ENCODE peak calls at places on chromosomes 7 and 10, in ten cellular contexts. W, N, K, H, J, T, E, O, Z and C are unnamed samples.

GRCh38 chr10:35208536-35208935 is 81.9 kb downstream of the CREM start:
- DNase-seq in W (peak; percentile 6), N (no peak), K (no peak), H (peak; percentile 50), J (no peak), T (no peak), E (no peak), O (no peak), Z (no peak), C (no peak)

GRCh38 chr7:119196183-119196582 is 971.7 kb downstream of the ANKRD7 start:
- DNase-seq in W (no peak), N (no peak), K (no peak), H (no peak), J (no peak), T (no peak), E (no peak), O (no peak), Z (no peak), C (no peak)

GRCh38 chr10:48526846-48527505 is 77.9 kb downstream of the ARHGAP22 start:
- DNase-seq in W (no peak), N (no peak), K (no peak), H (no peak), J (no peak), T (no peak), E (no peak), O (no peak), Z (no peak), C (no peak)

GRCh38 chr7:117010375-117011133 is 57.3 kb downstream of the ST7 start:
- DNase-seq in W (no peak), N (no peak), K (no peak), H (peak; percentile 59), J (no peak), T (no peak), E (no peak), O (no peak), Z (peak; percentile 35), C (no peak)

GRCh38 chr10:77163670-77164348 is 473.8 kb downstream of the KCNMA1 start:
- DNase-seq in W (peak; percentile 95), N (no peak), K (peak; percentile 93), H (no peak), J (peak; percentile 72), T (peak; percentile 89), E (peak; percentile 15), O (peak; percentile 90), Z (no peak), C (peak; percentile 88)

GRCh38 chr10:484441-484924 is 205.0 kb downstream of the DIP2C start:
- DNase-seq in W (peak; percentile 27), N (peak; percentile 66), K (no peak), H (no peak), J (peak; percentile 63), T (peak; percentile 9), E (no peak), O (peak; percentile 47), Z (peak; percentile 21), C (peak; percentile 26)

GRCh38 chr7:101235050-101235449 is 2.6 kb downstream of the CLDN15 start:
- DNase-seq in W (no peak), N (no peak), K (no peak), H (no peak), J (peak; percentile 27), T (no peak), E (peak; percentile 65), O (peak; percentile 53), Z (no peak), C (peak; percentile 27)

GRCh38 chr10:69426376-69426727 is 9.6 kb upstream of the TACR2 start:
- DNase-seq in W (no peak), N (no peak), K (no peak), H (no peak), J (no peak), T (no peak), E (no peak), O (no peak), Z (no peak), C (no peak)

GRCh38 chr7:120413164-120413563 is 140.2 kb downstream of the KCND2 start:
- DNase-seq in W (no peak), N (no peak), K (no peak), H (no peak), J (no peak), T (no peak), E (no peak), O (no peak), Z (no peak), C (no peak)

GRCh38 chr10:74738985-74739567 is 87.3 kb upstream of the KAT6B start:
- DNase-seq in W (peak; percentile 42), N (peak; percentile 66), K (no peak), H (peak; percentile 68), J (no peak), T (no peak), E (no peak), O (peak; percentile 62), Z (peak; percentile 26), C (peak; percentile 57)

GRCh38 chr10:101843032-101843991 is at the start of gene KCNIP2:
- DNase-seq in W (no peak), N (peak; percentile 78), K (no peak), H (peak; percentile 86), J (no peak), T (no peak), E (peak; percentile 86), O (peak; percentile 35), Z (peak; percentile 61), C (no peak)

GRCh38 chr10:14481752-14482151 is 151.0 kb upstream of the FRMD4A start:
- DNase-seq in W (no peak), N (no peak), K (no peak), H (no peak), J (no peak), T (no peak), E (no peak), O (no peak), Z (no peak), C (no peak)

GRCh38 chr7:47576031-47576908 is 5.6 kb downstream of the TNS3 start:
- DNase-seq in W (peak; percentile 55), N (no peak), K (peak; percentile 65), H (no peak), J (no peak), T (no peak), E (no peak), O (no peak), Z (no peak), C (no peak)

GRCh38 chr7:27252935-27253333 is 10.3 kb downstream of the EVX1 start:
- DNase-seq in W (no peak), N (no peak), K (no peak), H (peak; percentile 30), J (no peak), T (no peak), E (no peak), O (no peak), Z (no peak), C (no peak)

GRCh38 chr10:29951441-29951931 is 107.9 kb downstream of the JCAD start:
- DNase-seq in W (peak; percentile 90), N (no peak), K (peak; percentile 63), H (no peak), J (no peak), T (no peak), E (no peak), O (peak; percentile 81), Z (no peak), C (peak; percentile 92)

GRCh38 chr7:100826546-100827329 is 585 bp downstream of the EPHB4 start:
- DNase-seq in W (no peak), N (no peak), K (no peak), H (peak; percentile 24), J (peak; percentile 27), T (no peak), E (no peak), O (peak; percentile 24), Z (no peak), C (peak; percentile 24)

GRCh38 chr7:56046728-56047445 is 4.4 kb downstream of the PSPH start:
- DNase-seq in W (peak; percentile 95), N (no peak), K (peak; percentile 81), H (no peak), J (peak; percentile 40), T (peak; percentile 66), E (no peak), O (peak; percentile 95), Z (no peak), C (peak; percentile 98)

GRCh38 chr10:22612316-22612715 is 102.1 kb downstream of the PIP4K2A start:
- DNase-seq in W (no peak), N (peak; percentile 61), K (no peak), H (no peak), J (no peak), T (no peak), E (no peak), O (no peak), Z (no peak), C (no peak)

GRCh38 chr10:68106656-68107055 is 2.6 kb upstream of the MYPN start:
- DNase-seq in W (peak; percentile 45), N (no peak), K (peak; percentile 79), H (no peak), J (peak; percentile 27), T (peak; percentile 74), E (no peak), O (no peak), Z (no peak), C (no peak)

GRCh38 chr10:103021897-103022286 is 103.8 kb downstream of the CNNM2 start:
- DNase-seq in W (peak; percentile 53), N (no peak), K (peak; percentile 43), H (no peak), J (peak; percentile 61), T (no peak), E (no peak), O (no peak), Z (no peak), C (no peak)

GRCh38 chr10:86337121-86337601 is 29.4 kb downstream of the GRID1 start:
- DNase-seq in W (no peak), N (no peak), K (no peak), H (peak; percentile 59), J (no peak), T (no peak), E (no peak), O (no peak), Z (no peak), C (no peak)

GRCh38 chr7:477626-478220 is 41.9 kb downstream of the PDGFA start:
- DNase-seq in W (no peak), N (no peak), K (no peak), H (no peak), J (no peak), T (no peak), E (peak; percentile 74), O (no peak), Z (no peak), C (no peak)

GRCh38 chr10:13673165-13673564 is 86.4 kb downstream of the PRPF18 start:
- DNase-seq in W (no peak), N (no peak), K (peak; percentile 16), H (no peak), J (no peak), T (no peak), E (no peak), O (no peak), Z (no peak), C (no peak)

GRCh38 chr10:16049050-16049449 is 188.7 kb upstream of the MINDY3 start:
- DNase-seq in W (no peak), N (no peak), K (no peak), H (no peak), J (no peak), T (no peak), E (no peak), O (no peak), Z (no peak), C (no peak)

GRCh38 chr7:149147730-149148653 is 739 bp downstream of the ZNF398 start:
- DNase-seq in W (peak; percentile 48), N (peak; percentile 86), K (peak; percentile 51), H (peak; percentile 74), J (peak; percentile 88), T (peak; percentile 71), E (peak; percentile 37), O (peak; percentile 74), Z (peak; percentile 69), C (peak; percentile 74)

GRCh38 chr7:85693326-85693725 is 506.5 kb upstream of the SEMA3D start:
- DNase-seq in W (no peak), N (no peak), K (peak; percentile 51), H (no peak), J (no peak), T (peak; percentile 7), E (no peak), O (no peak), Z (no peak), C (no peak)

GRCh38 chr7:145036592-145037386 is 200.9 kb upstream of the TPK1 start:
- DNase-seq in W (peak; percentile 64), N (no peak), K (peak; percentile 48), H (peak; percentile 28), J (no peak), T (peak; percentile 4), E (peak; percentile 41), O (peak; percentile 68), Z (peak; percentile 18), C (peak; percentile 46)

GRCh38 chr7:40833541-40834234 is 698.9 kb downstream of the SUGCT start:
- DNase-seq in W (peak; percentile 49), N (no peak), K (peak; percentile 52), H (no peak), J (peak; percentile 28), T (peak; percentile 27), E (no peak), O (peak; percentile 7), Z (no peak), C (peak; percentile 20)